ENCODE peak calls at places on chromosomes 6 and 20, in ten cellular contexts. One of them, this sample, is unnamed.

GRCh38 chr6:71333700-71334099 is 45.1 kb downstream of the OGFRL1 start:
- DNase-seq in HepG2: no peak
- DNase-seq in right lobe of liver: no peak
- DNase-seq in psoas muscle: no peak
- DNase-seq in WERI-Rb-1: no peak
- DNase-seq in pancreas: no peak
- DNase-seq in right atrium auricular region: peak; percentile 61
- DNase-seq in astrocyte: peak; percentile 89
- DNase-seq in AG04450: peak; percentile 73
- DNase-seq in OCI-LY7: no peak
- DNase-seq in this sample: no peak

GRCh38 chr20:1820137-1821074 is 74.8 kb upstream of the SIRPA start:
- DNase-seq in HepG2: no peak
- DNase-seq in right lobe of liver: no peak
- DNase-seq in psoas muscle: no peak
- DNase-seq in WERI-Rb-1: no peak
- DNase-seq in pancreas: no peak
- DNase-seq in right atrium auricular region: no peak
- DNase-seq in astrocyte: peak; percentile 81
- DNase-seq in AG04450: no peak
- DNase-seq in OCI-LY7: no peak
- DNase-seq in this sample: peak; percentile 49

GRCh38 chr6:151036869-151037680 is 171.6 kb downstream of the MTHFD1L start:
- DNase-seq in HepG2: no peak
- DNase-seq in right lobe of liver: no peak
- DNase-seq in psoas muscle: no peak
- DNase-seq in WERI-Rb-1: no peak
- DNase-seq in pancreas: no peak
- DNase-seq in right atrium auricular region: no peak
- DNase-seq in astrocyte: peak; percentile 69
- DNase-seq in AG04450: no peak
- DNase-seq in OCI-LY7: no peak
- DNase-seq in this sample: no peak

GRCh38 chr6:106360410-106360988 is at the start of gene CRYBG1:
- DNase-seq in HepG2: peak; percentile 27
- DNase-seq in right lobe of liver: peak; percentile 68
- DNase-seq in psoas muscle: peak; percentile 61
- DNase-seq in WERI-Rb-1: peak; percentile 77
- DNase-seq in pancreas: peak; percentile 96
- DNase-seq in right atrium auricular region: no peak
- DNase-seq in astrocyte: no peak
- DNase-seq in AG04450: no peak
- DNase-seq in OCI-LY7: peak; percentile 23
- DNase-seq in this sample: peak; percentile 69

GRCh38 chr6:38215225-38215624 is 395.7 kb downstream of the ZFAND3 start:
- DNase-seq in HepG2: no peak
- DNase-seq in right lobe of liver: no peak
- DNase-seq in psoas muscle: no peak
- DNase-seq in WERI-Rb-1: no peak
- DNase-seq in pancreas: no peak
- DNase-seq in right atrium auricular region: no peak
- DNase-seq in astrocyte: no peak
- DNase-seq in AG04450: no peak
- DNase-seq in OCI-LY7: no peak
- DNase-seq in this sample: no peak

GRCh38 chr6:26017567-26017966 is 55.0 kb downstream of the TRIM38 start:
- DNase-seq in HepG2: no peak
- DNase-seq in right lobe of liver: peak; percentile 67
- DNase-seq in psoas muscle: peak; percentile 66
- DNase-seq in WERI-Rb-1: no peak
- DNase-seq in pancreas: no peak
- DNase-seq in right atrium auricular region: peak; percentile 87
- DNase-seq in astrocyte: peak; percentile 91
- DNase-seq in AG04450: peak; percentile 78
- DNase-seq in OCI-LY7: peak; percentile 72
- DNase-seq in this sample: peak; percentile 59

GRCh38 chr6:159168536-159169192 is 536 bp upstream of the FNDC1 start:
- DNase-seq in HepG2: peak; percentile 11
- DNase-seq in right lobe of liver: peak; percentile 67
- DNase-seq in psoas muscle: peak; percentile 60
- DNase-seq in WERI-Rb-1: peak; percentile 81
- DNase-seq in pancreas: peak; percentile 72
- DNase-seq in right atrium auricular region: no peak
- DNase-seq in astrocyte: peak; percentile 36
- DNase-seq in AG04450: no peak
- DNase-seq in OCI-LY7: no peak
- DNase-seq in this sample: peak; percentile 45

GRCh38 chr6:37175332-37176267 is 5.6 kb downstream of the PIM1 start:
- DNase-seq in HepG2: no peak
- DNase-seq in right lobe of liver: no peak
- DNase-seq in psoas muscle: no peak
- DNase-seq in WERI-Rb-1: no peak
- DNase-seq in pancreas: no peak
- DNase-seq in right atrium auricular region: no peak
- DNase-seq in astrocyte: no peak
- DNase-seq in AG04450: no peak
- DNase-seq in OCI-LY7: no peak
- DNase-seq in this sample: no peak

GRCh38 chr6:110557226-110557625 is 80.8 kb upstream of the SLC22A16 start:
- DNase-seq in HepG2: no peak
- DNase-seq in right lobe of liver: no peak
- DNase-seq in psoas muscle: no peak
- DNase-seq in WERI-Rb-1: no peak
- DNase-seq in pancreas: no peak
- DNase-seq in right atrium auricular region: no peak
- DNase-seq in astrocyte: no peak
- DNase-seq in AG04450: no peak
- DNase-seq in OCI-LY7: no peak
- DNase-seq in this sample: no peak

GRCh38 chr6:107618672-107619071 is 128.8 kb downstream of the SOBP start:
- DNase-seq in HepG2: no peak
- DNase-seq in right lobe of liver: no peak
- DNase-seq in psoas muscle: no peak
- DNase-seq in WERI-Rb-1: no peak
- DNase-seq in pancreas: no peak
- DNase-seq in right atrium auricular region: no peak
- DNase-seq in astrocyte: no peak
- DNase-seq in AG04450: no peak
- DNase-seq in OCI-LY7: peak; percentile 96
- DNase-seq in this sample: no peak

GRCh38 chr20:37526839-37527637 is 638 bp downstream of the BLCAP start:
- DNase-seq in HepG2: no peak
- DNase-seq in right lobe of liver: no peak
- DNase-seq in psoas muscle: peak; percentile 72
- DNase-seq in WERI-Rb-1: no peak
- DNase-seq in pancreas: no peak
- DNase-seq in right atrium auricular region: no peak
- DNase-seq in astrocyte: peak; percentile 13
- DNase-seq in AG04450: no peak
- DNase-seq in OCI-LY7: no peak
- DNase-seq in this sample: no peak

GRCh38 chr6:28212510-28213212 is 12.4 kb upstream of the ZSCAN9 start:
- DNase-seq in HepG2: peak; percentile 79
- DNase-seq in right lobe of liver: no peak
- DNase-seq in psoas muscle: no peak
- DNase-seq in WERI-Rb-1: no peak
- DNase-seq in pancreas: peak; percentile 56
- DNase-seq in right atrium auricular region: no peak
- DNase-seq in astrocyte: peak; percentile 76
- DNase-seq in AG04450: peak; percentile 71
- DNase-seq in OCI-LY7: peak; percentile 2
- DNase-seq in this sample: peak; percentile 69
- TF ChIP-seq CTCF in HepG2: peak; percentile 46
- TF ChIP-seq CTCF in right lobe of liver: no peak
- TF ChIP-seq CTCF in psoas muscle: no peak
- TF ChIP-seq CTCF in WERI-Rb-1: no peak
- TF ChIP-seq CTCF in pancreas: no peak
- TF ChIP-seq CTCF in right atrium auricular region: no peak
- TF ChIP-seq CTCF in astrocyte: peak; percentile 17
- TF ChIP-seq CTCF in AG04450: no peak
- TF ChIP-seq CTCF in OCI-LY7: peak; percentile 18
- TF ChIP-seq CTCF in this sample: no peak

GRCh38 chr20:24470782-24471582 is 1.6 kb downstream of the SYNDIG1 start:
- DNase-seq in HepG2: no peak
- DNase-seq in right lobe of liver: no peak
- DNase-seq in psoas muscle: no peak
- DNase-seq in WERI-Rb-1: peak; percentile 67
- DNase-seq in pancreas: no peak
- DNase-seq in right atrium auricular region: no peak
- DNase-seq in astrocyte: no peak
- DNase-seq in AG04450: no peak
- DNase-seq in OCI-LY7: no peak
- DNase-seq in this sample: no peak

GRCh38 chr20:24468401-24469115 is 871 bp upstream of the SYNDIG1 start:
- DNase-seq in HepG2: no peak
- DNase-seq in right lobe of liver: no peak
- DNase-seq in psoas muscle: no peak
- DNase-seq in WERI-Rb-1: no peak
- DNase-seq in pancreas: no peak
- DNase-seq in right atrium auricular region: no peak
- DNase-seq in astrocyte: no peak
- DNase-seq in AG04450: no peak
- DNase-seq in OCI-LY7: no peak
- DNase-seq in this sample: no peak

GRCh38 chr20:24472426-24472825 is 3.0 kb downstream of the SYNDIG1 start:
- DNase-seq in HepG2: no peak
- DNase-seq in right lobe of liver: no peak
- DNase-seq in psoas muscle: no peak
- DNase-seq in WERI-Rb-1: no peak
- DNase-seq in pancreas: no peak
- DNase-seq in right atrium auricular region: no peak
- DNase-seq in astrocyte: no peak
- DNase-seq in AG04450: no peak
- DNase-seq in OCI-LY7: no peak
- DNase-seq in this sample: no peak

GRCh38 chr20:24470031-24470781 is 777 bp downstream of the SYNDIG1 start:
- DNase-seq in HepG2: no peak
- DNase-seq in right lobe of liver: no peak
- DNase-seq in psoas muscle: no peak
- DNase-seq in WERI-Rb-1: peak; percentile 52
- DNase-seq in pancreas: no peak
- DNase-seq in right atrium auricular region: no peak
- DNase-seq in astrocyte: peak; percentile 11
- DNase-seq in AG04450: no peak
- DNase-seq in OCI-LY7: no peak
- DNase-seq in this sample: no peak

GRCh38 chr20:24469116-24470030 is at the start of gene SYNDIG1:
- DNase-seq in HepG2: no peak
- DNase-seq in right lobe of liver: no peak
- DNase-seq in psoas muscle: no peak
- DNase-seq in WERI-Rb-1: peak; percentile 79
- DNase-seq in pancreas: no peak
- DNase-seq in right atrium auricular region: no peak
- DNase-seq in astrocyte: no peak
- DNase-seq in AG04450: no peak
- DNase-seq in OCI-LY7: no peak
- DNase-seq in this sample: no peak
- H3K4me3 ChIP-seq in HepG2: no peak within 1 kb of the TSS
- H3K4me3 ChIP-seq in right lobe of liver: no peak within 1 kb of the TSS
- H3K4me3 ChIP-seq in psoas muscle: peak within 1 kb of the TSS; percentile 51
- H3K4me3 ChIP-seq in WERI-Rb-1: peak within 1 kb of the TSS; percentile 65
- H3K4me3 ChIP-seq in pancreas: peak within 1 kb of the TSS; percentile 34
- H3K4me3 ChIP-seq in right atrium auricular region: peak within 1 kb of the TSS; percentile 61
- H3K4me3 ChIP-seq in astrocyte: peak within 1 kb of the TSS; percentile 79
- H3K4me3 ChIP-seq in AG04450: no peak within 1 kb of the TSS
- H3K4me3 ChIP-seq in OCI-LY7: no peak within 1 kb of the TSS
- H3K4me3 ChIP-seq in this sample: no peak within 1 kb of the TSS

DNA sequence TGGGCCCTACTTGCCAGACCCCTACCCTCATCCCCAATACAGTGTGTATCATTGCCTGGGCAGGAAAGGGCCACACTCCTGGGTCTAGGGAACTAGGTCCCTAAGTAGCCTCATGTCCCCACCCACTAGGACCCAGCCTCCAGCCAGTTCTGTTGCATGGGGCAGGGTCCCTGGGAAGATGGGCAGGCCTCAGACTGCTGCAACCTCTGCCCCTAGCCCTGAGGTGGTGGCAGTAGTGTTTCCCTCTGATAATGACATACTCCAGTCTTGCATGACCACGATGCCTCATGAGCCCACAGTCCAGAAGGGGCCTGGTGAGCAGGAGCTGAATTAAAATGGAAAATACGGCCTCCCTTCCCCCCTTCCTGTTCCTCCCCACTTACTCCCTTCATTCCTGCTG is 35.9 kb upstream of the SCRT2 start:
- DNase-seq in HepG2: no peak
- DNase-seq in right lobe of liver: no peak
- DNase-seq in psoas muscle: no peak
- DNase-seq in WERI-Rb-1: no peak
- DNase-seq in pancreas: no peak
- DNase-seq in right atrium auricular region: no peak
- DNase-seq in astrocyte: no peak
- DNase-seq in AG04450: no peak
- DNase-seq in OCI-LY7: no peak
- DNase-seq in this sample: no peak
- H3K9me3 ChIP-seq in HepG2: peaks cover 8% of the 10 kb centered on the region
- H3K9me3 ChIP-seq in right lobe of liver: no peaks in the 10 kb centered on the region
- H3K9me3 ChIP-seq in psoas muscle: peaks cover 8% of the 10 kb centered on the region
- H3K9me3 ChIP-seq in WERI-Rb-1: peaks cover 14% of the 10 kb centered on the region
- H3K9me3 ChIP-seq in pancreas: no peaks in the 10 kb centered on the region
- H3K9me3 ChIP-seq in right atrium auricular region: peaks cover 24% of the 10 kb centered on the region
- H3K9me3 ChIP-seq in astrocyte: no peaks in the 10 kb centered on the region
- H3K9me3 ChIP-seq in AG04450: peaks cover 3% of the 10 kb centered on the region
- H3K9me3 ChIP-seq in OCI-LY7: no peaks in the 10 kb centered on the region
- H3K9me3 ChIP-seq in this sample: no peaks in the 10 kb centered on the region

GRCh38 chr20:6418732-6419131 is 295.9 kb upstream of the FERMT1 start:
- DNase-seq in HepG2: no peak
- DNase-seq in right lobe of liver: no peak
- DNase-seq in psoas muscle: no peak
- DNase-seq in WERI-Rb-1: no peak
- DNase-seq in pancreas: no peak
- DNase-seq in right atrium auricular region: no peak
- DNase-seq in astrocyte: peak; percentile 15
- DNase-seq in AG04450: no peak
- DNase-seq in OCI-LY7: no peak
- DNase-seq in this sample: no peak

GRCh38 chr20:6421321-6422030 is 298.6 kb upstream of the FERMT1 start:
- DNase-seq in HepG2: no peak
- DNase-seq in right lobe of liver: no peak
- DNase-seq in psoas muscle: no peak
- DNase-seq in WERI-Rb-1: no peak
- DNase-seq in pancreas: no peak
- DNase-seq in right atrium auricular region: no peak
- DNase-seq in astrocyte: no peak
- DNase-seq in AG04450: no peak
- DNase-seq in OCI-LY7: no peak
- DNase-seq in this sample: no peak

GRCh38 chr20:6420336-6420735 is 297.5 kb upstream of the FERMT1 start:
- DNase-seq in HepG2: no peak
- DNase-seq in right lobe of liver: no peak
- DNase-seq in psoas muscle: no peak
- DNase-seq in WERI-Rb-1: no peak
- DNase-seq in pancreas: no peak
- DNase-seq in right atrium auricular region: no peak
- DNase-seq in astrocyte: no peak
- DNase-seq in AG04450: no peak
- DNase-seq in OCI-LY7: no peak
- DNase-seq in this sample: no peak

GRCh38 chr20:6411651-6412050 is 288.8 kb upstream of the FERMT1 start:
- DNase-seq in HepG2: no peak
- DNase-seq in right lobe of liver: no peak
- DNase-seq in psoas muscle: no peak
- DNase-seq in WERI-Rb-1: no peak
- DNase-seq in pancreas: no peak
- DNase-seq in right atrium auricular region: no peak
- DNase-seq in astrocyte: no peak
- DNase-seq in AG04450: no peak
- DNase-seq in OCI-LY7: no peak
- DNase-seq in this sample: no peak

GRCh38 chr20:6416371-6416770 is 293.5 kb upstream of the FERMT1 start:
- DNase-seq in HepG2: no peak
- DNase-seq in right lobe of liver: no peak
- DNase-seq in psoas muscle: no peak
- DNase-seq in WERI-Rb-1: no peak
- DNase-seq in pancreas: no peak
- DNase-seq in right atrium auricular region: no peak
- DNase-seq in astrocyte: no peak
- DNase-seq in AG04450: no peak
- DNase-seq in OCI-LY7: no peak
- DNase-seq in this sample: no peak
- TF ChIP-seq CTCF in HepG2: peak; percentile 27
- TF ChIP-seq CTCF in right lobe of liver: no peak
- TF ChIP-seq CTCF in psoas muscle: no peak
- TF ChIP-seq CTCF in WERI-Rb-1: peak; percentile 16
- TF ChIP-seq CTCF in pancreas: no peak
- TF ChIP-seq CTCF in right atrium auricular region: no peak
- TF ChIP-seq CTCF in astrocyte: no peak
- TF ChIP-seq CTCF in AG04450: no peak
- TF ChIP-seq CTCF in OCI-LY7: peak; percentile 29
- TF ChIP-seq CTCF in this sample: no peak